ENCODE peak calls at places on chromosomes 13 and 19, in four cellular contexts. E, J, Y and X are unnamed samples.

GRCh38 chr19:39307233-39307821 is 11.1 kb downstream of the IFNL1 start:
- DNase-seq in E (no peak), J (no peak), Y (peak), X (peak)

GRCh38 chr19:10538204-10538603 is 5.5 kb upstream of the ATG4D start:
- DNase-seq in E (no peak), J (no peak), Y (no peak), X (no peak)

GRCh38 chr13:44383945-44384344 is 10.3 kb downstream of the SERP2 start:
- DNase-seq in E (no peak), J (no peak), Y (no peak), X (no peak)

GRCh38 chr19:4981681-4981958 is 12.7 kb downstream of the KDM4B start:
- DNase-seq in E (no peak), J (no peak), Y (no peak), X (no peak)

GRCh38 chr13:45417790-45418534 is at the start of gene SLC25A30:
- DNase-seq in E (peak), J (peak), Y (peak), X (peak)

GRCh38 chr19:57103573-57104277 is 16.1 kb upstream of the USP29 start:
- DNase-seq in E (peak), J (peak), Y (peak), X (peak)

GRCh38 chr13:50167224-50167947 is 152.1 kb downstream of the KCNRG start:
- DNase-seq in E (no peak), J (no peak), Y (no peak), X (no peak)

GRCh38 chr13:25462301-25463125 is 90.7 kb downstream of the ATP8A2 start:
- DNase-seq in E (no peak), J (no peak), Y (no peak), X (no peak)

GRCh38 chr13:95100525-95101121 is 200.6 kb downstream of the ABCC4 start:
- DNase-seq in E (peak), J (peak), Y (no peak), X (peak)

GRCh38 chr19:30884146-30884812 is 465.0 kb downstream of the TSHZ3 start:
- DNase-seq in E (no peak), J (no peak), Y (no peak), X (no peak)

GRCh38 chr13:51614350-51614786 is 30.1 kb downstream of the WDFY2 start:
- DNase-seq in E (no peak), J (no peak), Y (no peak), X (no peak)

GRCh38 chr13:59843040-59843439 is 320.7 kb downstream of the DIAPH3 start:
- DNase-seq in E (no peak), J (peak), Y (no peak), X (no peak)

GRCh38 chr13:99086149-99086868 is 108.4 kb upstream of the DOCK9 start:
- DNase-seq in E (peak), J (peak), Y (peak), X (peak)

GRCh38 chr19:53871448-53871847 is 3.8 kb downstream of the MYADM start:
- DNase-seq in E (no peak), J (no peak), Y (no peak), X (no peak)

GRCh38 chr19:16542894-16543498 is 759 bp upstream of the CHERP start:
- DNase-seq in E (no peak), J (no peak), Y (peak), X (no peak)

GRCh38 chr13:66154981-66155380 is 1075.2 kb downstream of the PCDH9 start:
- DNase-seq in E (no peak), J (no peak), Y (peak), X (peak)

GRCh38 chr13:113531041-113531873 is 40.7 kb upstream of the DCUN1D2 start:
- DNase-seq in E (no peak), J (no peak), Y (no peak), X (no peak)

GRCh38 chr19:44820648-44821609 is 12.0 kb downstream of the BCAM start:
- DNase-seq in E (no peak), J (no peak), Y (no peak), X (no peak)

GRCh38 chr13:39864221-39864620 is 208.8 kb downstream of the COG6 start:
- DNase-seq in E (no peak), J (no peak), Y (no peak), X (no peak)

GRCh38 chr19:33724723-33725060 is 72.0 kb upstream of the KCTD15 start:
- DNase-seq in E (no peak), J (no peak), Y (no peak), X (no peak)

GRCh38 chr19:14248578-14249011 is 42.6 kb upstream of the ADGRL1 start:
- DNase-seq in E (peak), J (no peak), Y (peak), X (peak)

GRCh38 chr19:18743281-18743825 is 47.8 kb downstream of the COMP start:
- DNase-seq in E (no peak), J (no peak), Y (peak), X (no peak)

GRCh38 chr13:100306042-100306441 is 217.1 kb downstream of the PCCA start:
- DNase-seq in E (no peak), J (no peak), Y (no peak), X (no peak)

GRCh38 chr19:3402631-3403443 is 36.5 kb downstream of the NFIC start:
- DNase-seq in E (no peak), J (no peak), Y (no peak), X (no peak)

GRCh38 chr13:33123066-33123940 is 107.1 kb downstream of the KL start:
- DNase-seq in E (no peak), J (no peak), Y (peak), X (peak)

GRCh38 chr19:40610396-40611064 is 9.4 kb downstream of the LTBP4 start:
- DNase-seq in E (no peak), J (no peak), Y (no peak), X (no peak)

GRCh38 chr19:16527971-16528521 is 14.2 kb downstream of the CHERP start:
- DNase-seq in E (peak), J (no peak), Y (peak), X (peak)

GRCh38 chr19:35641515-35642151 is at the start of gene ETV2:
- DNase-seq in E (peak), J (no peak), Y (peak), X (peak)

GRCh38 chr19:19211499-19212432 is at the start of gene NCAN:
- DNase-seq in E (peak), J (no peak), Y (no peak), X (no peak)

GRCh38 chr13:20387441-20387971 is 138.2 kb downstream of the CRYL1 start:
- DNase-seq in E (no peak), J (no peak), Y (peak), X (no peak)